ENCODE peak calls at places on chromosomes 1 and 21, in six cellular contexts. K is HCT116, R is K562, E is astrocyte, Z is endothelial cell of umbilical vein, C is fibroblast of lung. F is an unnamed sample.

GRCh38 chr1:2322065-2322571 is 69.2 kb downstream of the MORN1 start:
- DNase-seq in E (peak; percentile 87), C (peak; percentile 82), R (no peak), K (no peak), Z (peak; percentile 88), F (peak; percentile 61)

GRCh38 chr21:42159560-42160110 is 59.3 kb upstream of the ABCG1 start:
- DNase-seq in K (no peak), C (no peak), R (no peak), E (no peak), Z (no peak), F (no peak)

GRCh38 chr1:202871367-202871766 is 17.6 kb downstream of the RABIF start:
- DNase-seq in R (no peak), C (no peak), K (no peak), E (no peak), Z (no peak), F (no peak)

GRCh38 chr1:1302951-1303509 is 4.7 kb downstream of the ACAP3 start:
- DNase-seq in R (no peak), C (no peak), K (no peak), Z (no peak), E (no peak), F (no peak)

GRCh38 chr1:30034627-30035521 is 688.5 kb downstream of the MATN1 start:
- DNase-seq in E (peak; percentile 14), C (peak; percentile 7), K (no peak), R (no peak), Z (no peak), F (peak; percentile 31)

GRCh38 chr1:209493584-209493983 is 89.9 kb upstream of the CAMK1G start:
- DNase-seq in C (peak; percentile 42), R (no peak), E (no peak), Z (no peak), K (no peak), F (no peak)

GRCh38 chr1:19371226-19372135 is 59.4 kb downstream of the SLC66A1 start:
- DNase-seq in R (no peak), E (no peak), Z (no peak), C (no peak), K (no peak), F (no peak)

GRCh38 chr1:92922378-92923035 is 38.8 kb downstream of the DIPK1A start:
- DNase-seq in K (no peak), R (peak; percentile 81), Z (no peak), E (peak; percentile 78), C (peak; percentile 42), F (no peak)

GRCh38 chr1:115862406-115862805 is 21.5 kb upstream of the NHLH2 start:
- DNase-seq in E (no peak), Z (no peak), C (no peak), K (no peak), R (no peak), F (peak; percentile 12)

GRCh38 chr1:24318988-24319863 is at the start of gene GRHL3:
- DNase-seq in C (no peak), R (no peak), K (peak; percentile 46), Z (no peak), E (peak; percentile 17), F (peak; percentile 72)

GRCh38 chr1:184535191-184535970 is 148.6 kb downstream of the C1orf21 start:
- DNase-seq in Z (peak; percentile 55), R (no peak), K (no peak), E (peak; percentile 10), C (peak; percentile 95), F (no peak)

GRCh38 chr1:167541013-167541412 is 12.5 kb downstream of the CREG1 start:
- DNase-seq in Z (no peak), E (no peak), R (no peak), C (peak; percentile 30), K (no peak), F (no peak)

GRCh38 chr1:62175568-62176179 is 19.0 kb upstream of the L1TD1 start:
- DNase-seq in Z (peak; percentile 49), R (peak; percentile 46), K (peak; percentile 26), C (peak; percentile 65), E (peak; percentile 17), F (peak; percentile 45)

GRCh38 chr1:226664413-226665101 is 74.5 kb downstream of the ITPKB start:
- DNase-seq in E (peak; percentile 93), Z (peak; percentile 82), R (no peak), C (peak; percentile 80), K (no peak), F (peak; percentile 48)

GRCh38 chr1:161128591-161129420 is 3.7 kb downstream of the DEDD start:
- DNase-seq in R (peak; percentile 15), K (no peak), E (no peak), C (no peak), Z (no peak), F (no peak)

GRCh38 chr1:156629825-156630449 is 10.7 kb downstream of the HAPLN2 start:
- DNase-seq in Z (no peak), K (no peak), E (no peak), C (no peak), R (no peak), F (no peak)

GRCh38 chr1:205913451-205914204 is 29.6 kb downstream of the SLC26A9 start:
- DNase-seq in Z (peak; percentile 72), K (no peak), E (peak; percentile 41), C (peak; percentile 11), R (no peak), F (peak; percentile 49)

GRCh38 chr1:64873576-64873975 is 92.8 kb downstream of the JAK1 start:
- DNase-seq in C (no peak), R (no peak), E (no peak), Z (no peak), K (no peak), F (no peak)

GRCh38 chr1:226964068-226964425 is 24.0 kb downstream of the COQ8A start:
- DNase-seq in C (no peak), K (no peak), E (no peak), R (no peak), Z (no peak), F (no peak)

DNA sequence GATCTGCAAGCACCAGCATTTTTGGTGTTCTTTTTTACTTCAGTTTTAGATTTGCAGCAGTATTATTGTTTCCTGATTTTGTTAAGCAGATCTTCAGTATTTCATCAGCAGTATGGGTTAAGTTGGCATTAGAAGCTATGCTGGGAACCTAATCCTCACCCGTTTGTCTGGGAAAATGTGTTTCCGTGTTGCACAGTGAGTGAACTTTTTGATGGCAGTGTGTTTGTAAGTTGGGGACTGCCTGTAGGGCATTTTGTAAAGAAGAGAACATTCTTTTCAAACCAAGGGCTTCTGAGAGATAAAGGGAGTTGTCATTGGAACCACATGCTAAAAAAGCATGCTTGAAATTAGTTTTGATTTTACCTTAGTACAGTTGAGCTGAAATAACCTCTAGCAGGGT is 35.9 kb downstream of the UCK2 start:
- DNase-seq in Z (no peak), R (no peak), C (no peak), K (no peak), E (no peak), F (no peak)
- H2AFZ ChIP-seq in Z (no peak overlapping the region), R (no peak overlapping the region), C (no peak overlapping the region), K (no peak overlapping the region), E (no peak overlapping the region), F (no peak overlapping the region)

GRCh38 chr1:31148409-31148808 is 82.9 kb upstream of the PUM1 start:
- DNase-seq in E (no peak), R (no peak), C (no peak), Z (no peak), K (no peak), F (no peak)
- H3K4me3 ChIP-seq in E (no peak overlapping the region), R (no peak overlapping the region), C (no peak overlapping the region), Z (no peak overlapping the region), K (no peak overlapping the region), F (no peak overlapping the region)

GRCh38 chr1:215081566-215082531 is 688 bp upstream of the KCNK2 start:
- DNase-seq in R (no peak), K (no peak), E (no peak), C (no peak), Z (no peak), F (no peak)
- TF ChIP-seq EZH2 in R (no peak), K (no peak), E (peak; percentile 47), C (no peak), Z (peak; percentile 94), F (no peak)

GRCh38 chr1:97441966-97442365 is 478.9 kb downstream of the DPYD start:
- DNase-seq in Z (no peak), C (no peak), K (no peak), E (no peak), R (no peak), F (no peak)
- H2AFZ ChIP-seq in Z (no peak overlapping the region), C (no peak overlapping the region), K (no peak overlapping the region), E (no peak overlapping the region), R (no peak overlapping the region), F (no peak overlapping the region)